ENCODE peak calls at places on chromosomes 16 and 17, in four cellular contexts. One of them, this sample, is unnamed.

GRCh38 chr17:50533720-50534148 is 1.2 kb downstream of the EPN3 start:
- DNase-seq in fibroblast of the aortic adventitia: peak; percentile 66
- DNase-seq in fibroblast of pulmonary artery: peak; percentile 64
- DNase-seq in lung: no peak
- DNase-seq in this sample: no peak

GRCh38 chr17:13518271-13519000 is 83.3 kb downstream of the HS3ST3A1 start:
- DNase-seq in fibroblast of the aortic adventitia: peak; percentile 65
- DNase-seq in fibroblast of pulmonary artery: no peak
- DNase-seq in lung: no peak
- DNase-seq in this sample: no peak

GRCh38 chr17:28811594-28812135 is 30.9 kb downstream of the FAM222B start:
- DNase-seq in fibroblast of the aortic adventitia: peak; percentile 24
- DNase-seq in fibroblast of pulmonary artery: peak; percentile 34
- DNase-seq in lung: no peak
- DNase-seq in this sample: peak; percentile 55

GRCh38 chr16:75377971-75378386 is 55.3 kb downstream of the CFDP1 start:
- DNase-seq in fibroblast of the aortic adventitia: peak; percentile 83
- DNase-seq in fibroblast of pulmonary artery: peak; percentile 98
- DNase-seq in lung: no peak
- DNase-seq in this sample: peak; percentile 100

GRCh38 chr17:6374271-6374691 is 60.6 kb downstream of the AIPL1 start:
- DNase-seq in fibroblast of the aortic adventitia: no peak
- DNase-seq in fibroblast of pulmonary artery: no peak
- DNase-seq in lung: no peak
- DNase-seq in this sample: peak; percentile 87

GRCh38 chr16:58070585-58070984 is 45.0 kb downstream of the MMP15 start:
- DNase-seq in fibroblast of the aortic adventitia: no peak
- DNase-seq in fibroblast of pulmonary artery: no peak
- DNase-seq in lung: no peak
- DNase-seq in this sample: no peak

GRCh38 chr17:2500446-2500845 is 11.2 kb downstream of the METTL16 start:
- DNase-seq in fibroblast of the aortic adventitia: no peak
- DNase-seq in fibroblast of pulmonary artery: no peak
- DNase-seq in lung: no peak
- DNase-seq in this sample: no peak

GRCh38 chr16:88857728-88858339 is 907 bp downstream of the TRAPPC2L start:
- DNase-seq in fibroblast of the aortic adventitia: peak; percentile 75
- DNase-seq in fibroblast of pulmonary artery: peak; percentile 83
- DNase-seq in lung: peak; percentile 69
- DNase-seq in this sample: peak; percentile 69

GRCh38 chr16:71675380-71675779 is 49.1 kb downstream of the PHLPP2 start:
- DNase-seq in fibroblast of the aortic adventitia: no peak
- DNase-seq in fibroblast of pulmonary artery: no peak
- DNase-seq in lung: no peak
- DNase-seq in this sample: no peak

GRCh38 chr17:1908699-1909309 is 79.0 kb downstream of the RPA1 start:
- DNase-seq in fibroblast of the aortic adventitia: peak; percentile 86
- DNase-seq in fibroblast of pulmonary artery: peak; percentile 83
- DNase-seq in lung: peak; percentile 66
- DNase-seq in this sample: peak; percentile 63

GRCh38 chr17:67276075-67276474 is 31.1 kb upstream of the HELZ start:
- DNase-seq in fibroblast of the aortic adventitia: no peak
- DNase-seq in fibroblast of pulmonary artery: no peak
- DNase-seq in lung: no peak
- DNase-seq in this sample: peak; percentile 33

GRCh38 chr16:82293671-82294070 is 123.6 kb upstream of the MPHOSPH6 start:
- DNase-seq in fibroblast of the aortic adventitia: no peak
- DNase-seq in fibroblast of pulmonary artery: no peak
- DNase-seq in lung: no peak
- DNase-seq in this sample: no peak

GRCh38 chr17:79991140-79991923 is 44.3 kb downstream of the TBC1D16 start:
- DNase-seq in fibroblast of the aortic adventitia: peak; percentile 74
- DNase-seq in fibroblast of pulmonary artery: peak; percentile 78
- DNase-seq in lung: peak; percentile 81
- DNase-seq in this sample: peak; percentile 63

GRCh38 chr17:33163827-33164555 is 129.1 kb downstream of the ASIC2 start:
- DNase-seq in fibroblast of the aortic adventitia: peak; percentile 13
- DNase-seq in fibroblast of pulmonary artery: no peak
- DNase-seq in lung: no peak
- DNase-seq in this sample: peak; percentile 83

GRCh38 chr16:67922221-67922620 is 9.4 kb downstream of the CTRL start:
- DNase-seq in fibroblast of the aortic adventitia: no peak
- DNase-seq in fibroblast of pulmonary artery: no peak
- DNase-seq in lung: no peak
- DNase-seq in this sample: no peak

GRCh38 chr16:57137566-57138273 is 45.3 kb downstream of the CPNE2 start:
- DNase-seq in fibroblast of the aortic adventitia: no peak
- DNase-seq in fibroblast of pulmonary artery: no peak
- DNase-seq in lung: no peak
- DNase-seq in this sample: no peak

GRCh38 chr17:4633643-4634042 is 7.8 kb downstream of the ALOX15 start:
- DNase-seq in fibroblast of the aortic adventitia: no peak
- DNase-seq in fibroblast of pulmonary artery: no peak
- DNase-seq in lung: no peak
- DNase-seq in this sample: no peak

GRCh38 chr16:22855231-22855630 is 41.3 kb downstream of the HS3ST2 start:
- DNase-seq in fibroblast of the aortic adventitia: no peak
- DNase-seq in fibroblast of pulmonary artery: no peak
- DNase-seq in lung: no peak
- DNase-seq in this sample: no peak

GRCh38 chr17:33904438-33904837 is 350.6 kb upstream of the CCL2 start:
- DNase-seq in fibroblast of the aortic adventitia: no peak
- DNase-seq in fibroblast of pulmonary artery: no peak
- DNase-seq in lung: no peak
- DNase-seq in this sample: no peak

GRCh38 chr16:73483934-73484712 is 436.2 kb upstream of the ZFHX3 start:
- DNase-seq in fibroblast of the aortic adventitia: no peak
- DNase-seq in fibroblast of pulmonary artery: no peak
- DNase-seq in lung: no peak
- DNase-seq in this sample: no peak

GRCh38 chr16:24013733-24014645 is 178.2 kb downstream of the PRKCB start:
- DNase-seq in fibroblast of the aortic adventitia: no peak
- DNase-seq in fibroblast of pulmonary artery: no peak
- DNase-seq in lung: no peak
- DNase-seq in this sample: no peak

GRCh38 chr17:43946766-43947165 is 4.5 kb upstream of the PPY start:
- DNase-seq in fibroblast of the aortic adventitia: no peak
- DNase-seq in fibroblast of pulmonary artery: no peak
- DNase-seq in lung: no peak
- DNase-seq in this sample: no peak

GRCh38 chr16:53052519-53053501 is at the start of gene CHD9NB:
- DNase-seq in fibroblast of the aortic adventitia: peak; percentile 95
- DNase-seq in fibroblast of pulmonary artery: peak; percentile 93
- DNase-seq in lung: peak; percentile 49
- DNase-seq in this sample: peak; percentile 99

GRCh38 chr17:53796642-53797041 is 26.1 kb upstream of the KIF2B start:
- DNase-seq in fibroblast of the aortic adventitia: no peak
- DNase-seq in fibroblast of pulmonary artery: no peak
- DNase-seq in lung: no peak
- DNase-seq in this sample: no peak

GRCh38 chr17:39927928-39928867 is 666 bp downstream of the LRRC3C start:
- DNase-seq in fibroblast of the aortic adventitia: peak; percentile 20
- DNase-seq in fibroblast of pulmonary artery: no peak
- DNase-seq in lung: peak; percentile 56
- DNase-seq in this sample: no peak

GRCh38 chr17:6187836-6188235 is 117.7 kb downstream of the WSCD1 start:
- DNase-seq in fibroblast of the aortic adventitia: no peak
- DNase-seq in fibroblast of pulmonary artery: no peak
- DNase-seq in lung: no peak
- DNase-seq in this sample: peak; percentile 1

GRCh38 chr17:42484304-42484703 is 25.6 kb downstream of the ATP6V0A1 start:
- DNase-seq in fibroblast of the aortic adventitia: no peak
- DNase-seq in fibroblast of pulmonary artery: no peak
- DNase-seq in lung: no peak
- DNase-seq in this sample: no peak

GRCh38 chr16:81996664-81997529 is 14.4 kb downstream of the SDR42E1 start:
- DNase-seq in fibroblast of the aortic adventitia: peak; percentile 64
- DNase-seq in fibroblast of pulmonary artery: peak; percentile 66
- DNase-seq in lung: no peak
- DNase-seq in this sample: peak; percentile 72

GRCh38 chr16:80319181-80319580 is 221.6 kb upstream of the DYNLRB2 start:
- DNase-seq in fibroblast of the aortic adventitia: no peak
- DNase-seq in fibroblast of pulmonary artery: no peak
- DNase-seq in lung: no peak
- DNase-seq in this sample: peak; percentile 43

GRCh38 chr17:65656390-65657250 is 95.2 kb upstream of the AXIN2 start:
- DNase-seq in fibroblast of the aortic adventitia: peak; percentile 31
- DNase-seq in fibroblast of pulmonary artery: peak; percentile 24
- DNase-seq in lung: no peak
- DNase-seq in this sample: no peak

GRCh38 chr17:29844339-29845048 is 85.5 kb downstream of the SSH2 start:
- DNase-seq in fibroblast of the aortic adventitia: peak; percentile 77
- DNase-seq in fibroblast of pulmonary artery: peak; percentile 70
- DNase-seq in lung: no peak
- DNase-seq in this sample: no peak

GRCh38 chr16:4800290-4801041 is 2.0 kb downstream of the ROGDI start:
- DNase-seq in fibroblast of the aortic adventitia: no peak
- DNase-seq in fibroblast of pulmonary artery: no peak
- DNase-seq in lung: peak; percentile 65
- DNase-seq in this sample: peak; percentile 46

GRCh38 chr17:45367216-45367615 is 50.4 kb upstream of the MAP3K14 start:
- DNase-seq in fibroblast of the aortic adventitia: no peak
- DNase-seq in fibroblast of pulmonary artery: no peak
- DNase-seq in lung: no peak
- DNase-seq in this sample: no peak

GRCh38 chr17:19343671-19344151 is 18.8 kb downstream of the B9D1 start:
- DNase-seq in fibroblast of the aortic adventitia: no peak
- DNase-seq in fibroblast of pulmonary artery: no peak
- DNase-seq in lung: no peak
- DNase-seq in this sample: no peak
- TF ChIP-seq CTCF in fibroblast of the aortic adventitia: no peak
- TF ChIP-seq CTCF in fibroblast of pulmonary artery: no peak
- TF ChIP-seq CTCF in lung: no peak
- TF ChIP-seq CTCF in this sample: no peak

GRCh38 chr17:77809814-77810213 is 148.7 kb upstream of the TNRC6C start:
- DNase-seq in fibroblast of the aortic adventitia: no peak
- DNase-seq in fibroblast of pulmonary artery: no peak
- DNase-seq in lung: no peak
- DNase-seq in this sample: no peak
- TF ChIP-seq CTCF in fibroblast of the aortic adventitia: no peak
- TF ChIP-seq CTCF in fibroblast of pulmonary artery: no peak
- TF ChIP-seq CTCF in lung: no peak
- TF ChIP-seq CTCF in this sample: no peak

GRCh38 chr17:69723741-69724140 is 309.2 kb downstream of the MAP2K6 start:
- DNase-seq in fibroblast of the aortic adventitia: no peak
- DNase-seq in fibroblast of pulmonary artery: peak; percentile 21
- DNase-seq in lung: no peak
- DNase-seq in this sample: peak; percentile 49

GRCh38 chr17:69722518-69722917 is 308.0 kb downstream of the MAP2K6 start:
- DNase-seq in fibroblast of the aortic adventitia: no peak
- DNase-seq in fibroblast of pulmonary artery: no peak
- DNase-seq in lung: no peak
- DNase-seq in this sample: no peak

GRCh38 chr17:69724236-69724635 is 309.7 kb downstream of the MAP2K6 start:
- DNase-seq in fibroblast of the aortic adventitia: peak; percentile 52
- DNase-seq in fibroblast of pulmonary artery: no peak
- DNase-seq in lung: no peak
- DNase-seq in this sample: no peak

GRCh38 chr17:69723316-69723715 is 308.8 kb downstream of the MAP2K6 start:
- DNase-seq in fibroblast of the aortic adventitia: no peak
- DNase-seq in fibroblast of pulmonary artery: no peak
- DNase-seq in lung: no peak
- DNase-seq in this sample: no peak

DNA sequence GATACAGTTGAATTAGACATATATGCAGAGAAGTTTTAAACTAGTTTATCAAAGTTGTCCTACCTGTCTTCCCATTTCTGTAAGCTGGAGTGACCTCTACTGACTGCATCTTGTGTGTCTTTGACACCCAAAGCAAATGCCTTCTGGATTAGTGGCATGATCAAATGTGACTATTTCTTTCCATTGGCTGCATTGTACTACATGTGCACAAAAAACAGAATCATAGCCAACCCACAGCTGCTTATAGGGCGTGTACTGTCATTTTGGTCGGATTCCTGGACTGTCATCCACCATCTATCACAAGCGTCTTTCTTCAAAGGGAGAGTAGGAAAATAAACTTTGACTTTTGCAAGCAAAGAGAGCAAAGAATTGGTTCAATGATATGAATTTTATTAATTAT is 310.6 kb downstream of the MAP2K6 start:
- DNase-seq in fibroblast of the aortic adventitia: no peak
- DNase-seq in fibroblast of pulmonary artery: no peak
- DNase-seq in lung: no peak
- DNase-seq in this sample: no peak
- TF ChIP-seq CTCF in fibroblast of the aortic adventitia: no peak
- TF ChIP-seq CTCF in fibroblast of pulmonary artery: no peak
- TF ChIP-seq CTCF in lung: no peak
- TF ChIP-seq CTCF in this sample: no peak

GRCh38 chr16:31714899-31715504 is 158.6 kb upstream of the ZNF267 start:
- DNase-seq in fibroblast of the aortic adventitia: no peak
- DNase-seq in fibroblast of pulmonary artery: no peak
- DNase-seq in lung: no peak
- DNase-seq in this sample: peak; percentile 59

GRCh38 chr16:31713071-31713944 is 160.3 kb upstream of the ZNF267 start:
- DNase-seq in fibroblast of the aortic adventitia: peak; percentile 90
- DNase-seq in fibroblast of pulmonary artery: peak; percentile 94
- DNase-seq in lung: peak; percentile 96
- DNase-seq in this sample: peak; percentile 86

GRCh38 chr16:31712064-31712540 is 161.5 kb upstream of the ZNF267 start:
- DNase-seq in fibroblast of the aortic adventitia: no peak
- DNase-seq in fibroblast of pulmonary artery: no peak
- DNase-seq in lung: peak; percentile 19
- DNase-seq in this sample: no peak

GRCh38 chr16:31715915-31716314 is 157.7 kb upstream of the ZNF267 start:
- DNase-seq in fibroblast of the aortic adventitia: no peak
- DNase-seq in fibroblast of pulmonary artery: no peak
- DNase-seq in lung: peak; percentile 11
- DNase-seq in this sample: no peak

DNA sequence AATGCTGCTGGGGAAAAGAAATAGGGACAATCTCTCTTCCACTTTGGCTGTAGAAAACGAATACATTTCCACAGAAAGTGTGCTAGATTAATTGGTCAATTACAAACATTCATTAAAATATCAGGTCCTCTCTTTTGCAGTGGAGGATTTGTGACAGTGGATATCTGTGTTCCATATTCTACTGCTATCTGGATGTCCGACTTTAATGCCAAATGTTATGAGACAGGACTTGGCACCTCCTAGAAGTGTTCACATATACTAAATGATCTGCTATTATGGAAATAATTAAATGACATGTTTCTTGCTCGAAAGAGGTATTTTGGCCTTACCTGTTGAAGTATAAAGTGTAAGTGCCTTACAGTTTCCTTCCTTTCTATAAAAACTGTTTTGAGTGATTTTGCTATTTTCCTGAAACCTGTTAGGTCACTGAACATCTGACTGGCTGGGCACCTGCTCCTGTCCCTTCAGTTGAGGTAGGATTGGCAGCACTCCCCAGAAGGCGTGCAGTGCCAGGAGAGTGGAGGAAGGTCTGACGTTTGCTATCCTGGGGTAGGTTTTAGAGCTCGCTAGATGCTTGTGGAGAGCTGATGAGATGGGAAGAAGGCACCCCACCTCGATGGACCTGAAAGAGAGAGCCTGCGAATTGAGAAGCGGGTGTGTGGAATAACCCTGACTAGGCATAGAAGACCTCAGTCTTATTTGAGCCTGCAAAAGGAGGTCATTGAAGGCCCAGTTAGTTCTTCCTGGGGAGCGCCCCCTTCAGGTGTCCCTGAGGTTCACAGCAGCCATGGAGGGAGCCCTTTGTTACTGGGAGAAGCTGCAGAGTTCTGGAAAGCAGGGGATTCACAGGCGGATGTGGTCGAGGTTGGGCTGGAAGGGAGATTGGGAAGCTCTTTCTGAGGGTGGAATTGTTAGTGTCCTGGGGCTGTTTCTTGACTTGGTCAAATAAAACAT is 159.4 kb upstream of the ZNF267 start:
- DNase-seq in fibroblast of the aortic adventitia: no peak
- DNase-seq in fibroblast of pulmonary artery: no peak
- DNase-seq in lung: no peak
- DNase-seq in this sample: no peak
- TF ChIP-seq CTCF in fibroblast of the aortic adventitia: peak; percentile 15
- TF ChIP-seq CTCF in fibroblast of pulmonary artery: peak; percentile 28
- TF ChIP-seq CTCF in lung: no peak
- TF ChIP-seq CTCF in this sample: peak; percentile 47